ENCODE peak calls at places on chromosome 1, in four cellular contexts. J is H1, Y is HepG2, A is SK-N-SH. F is an unnamed sample.

GRCh38 chr1:27785763-27786162 is 12.7 kb downstream of the STX12 start:
- DNase-seq in A (no peak), J (no peak), Y (no peak), F (no peak)

GRCh38 chr1:175005085-175005783 is 5.5 kb downstream of the CACYBP start:
- DNase-seq in Y (no peak), J (no peak), A (no peak), F (no peak)

GRCh38 chr1:57036896-57037295 is 71.1 kb upstream of the C8B start:
- DNase-seq in Y (no peak), A (no peak), J (no peak), F (no peak)

GRCh38 chr1:184075040-184076029 is 23.8 kb downstream of the TSEN15 start:
- DNase-seq in J (no peak), A (peak), Y (peak), F (no peak)

GRCh38 chr1:43786975-43787374 is 79.6 kb downstream of the ST3GAL3 start:
- DNase-seq in A (peak), Y (peak), J (no peak), F (no peak)

GRCh38 chr1:42940851-42941639 is 17.6 kb downstream of the SLC2A1 start:
- DNase-seq in J (no peak), A (no peak), Y (peak), F (no peak)

GRCh38 chr1:45191418-45191783 is 15.0 kb downstream of the ZSWIM5 start:
- DNase-seq in J (no peak), A (no peak), Y (no peak), F (no peak)

GRCh38 chr1:31849653-31850052 is 33.8 kb upstream of the SPOCD1 start:
- DNase-seq in Y (no peak), A (no peak), J (no peak), F (no peak)

GRCh38 chr1:38433097-38433722 is 386.6 kb upstream of the POU3F1 start:
- DNase-seq in J (no peak), A (no peak), Y (no peak), F (no peak)

GRCh38 chr1:111140680-111140967 is 601 bp downstream of the CEPT1 start:
- DNase-seq in J (no peak), Y (peak), A (no peak), F (no peak)

DNA sequence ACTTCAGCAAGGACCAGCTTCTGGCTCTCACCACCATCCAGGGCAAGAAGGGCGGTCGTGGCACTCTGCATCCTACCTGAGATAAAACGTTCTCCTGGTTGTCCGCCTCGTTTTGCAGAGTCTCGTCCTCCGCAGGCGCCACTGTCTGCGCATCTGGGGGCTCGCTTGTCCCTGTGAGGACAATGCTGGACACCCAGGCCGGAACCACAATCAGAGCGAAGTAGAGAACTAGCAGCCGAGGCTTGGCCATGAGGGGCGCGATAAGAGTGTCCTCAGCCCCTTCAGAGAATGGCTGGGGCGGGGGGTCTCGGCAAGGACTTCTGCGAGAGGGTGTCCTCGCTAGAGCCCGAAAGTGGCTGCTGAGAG is 505 bp downstream of the OLFML2B start:
- DNase-seq in Y (no peak), A (no peak), J (no peak), F (no peak)
- TF ChIP-seq TCF12 in Y (no peak), A (no peak), J (no peak), F (no peak)

DNA sequence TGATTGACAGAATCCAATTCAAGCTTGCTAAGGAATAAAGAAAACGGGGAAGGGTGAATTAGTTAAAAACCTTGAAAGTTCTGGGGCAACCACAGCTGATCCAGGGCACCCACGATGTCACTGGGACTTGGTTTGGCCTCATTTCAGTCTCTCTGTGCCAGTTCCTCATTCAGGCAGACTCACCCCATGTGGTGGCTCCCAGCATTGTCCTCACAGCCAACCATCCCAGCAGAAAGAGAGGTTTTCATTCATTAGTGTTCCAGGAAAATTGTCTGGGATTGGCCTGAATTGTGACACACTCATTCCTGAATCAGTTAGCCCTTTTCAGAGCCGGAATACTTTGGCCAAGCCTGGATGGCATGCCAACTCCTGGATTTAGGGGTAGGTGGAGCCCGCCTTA is 367.7 kb downstream of the PRDM2 start:
- DNase-seq in A (no peak), Y (no peak), J (no peak), F (no peak)
- TF ChIP-seq TCF12 in A (no peak), Y (no peak), J (no peak), F (no peak)

GRCh38 chr1:93670141-93670540 is 11.5 kb downstream of the BCAR3 start:
- DNase-seq in J (no peak), A (no peak), Y (no peak), F (no peak)
- TF ChIP-seq TCF12 in J (no peak), A (peak), Y (no peak), F (no peak)

DNA sequence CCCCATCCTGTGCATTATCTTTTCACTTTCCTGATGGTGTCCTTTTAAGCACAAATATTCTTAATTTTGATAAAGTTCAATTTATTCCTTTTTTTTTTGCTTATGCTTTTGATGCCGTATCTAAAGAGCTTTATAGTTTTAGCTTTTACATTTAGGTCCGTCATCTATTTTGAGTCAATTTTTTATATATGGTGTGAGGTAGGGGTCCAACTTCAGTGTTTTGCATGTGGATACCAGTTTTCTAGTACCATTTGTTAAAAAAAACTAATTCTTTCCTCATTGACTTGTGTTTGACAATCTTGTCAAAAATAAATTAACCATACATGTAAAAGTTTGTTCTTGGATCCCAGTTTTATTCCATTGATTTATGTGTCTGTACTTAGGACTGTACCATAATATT is 4.9 kb downstream of the MTF2 start:
- DNase-seq in Y (no peak), A (no peak), J (no peak), F (no peak)
- TF ChIP-seq TCF12 in Y (no peak), A (no peak), J (no peak), F (no peak)

DNA sequence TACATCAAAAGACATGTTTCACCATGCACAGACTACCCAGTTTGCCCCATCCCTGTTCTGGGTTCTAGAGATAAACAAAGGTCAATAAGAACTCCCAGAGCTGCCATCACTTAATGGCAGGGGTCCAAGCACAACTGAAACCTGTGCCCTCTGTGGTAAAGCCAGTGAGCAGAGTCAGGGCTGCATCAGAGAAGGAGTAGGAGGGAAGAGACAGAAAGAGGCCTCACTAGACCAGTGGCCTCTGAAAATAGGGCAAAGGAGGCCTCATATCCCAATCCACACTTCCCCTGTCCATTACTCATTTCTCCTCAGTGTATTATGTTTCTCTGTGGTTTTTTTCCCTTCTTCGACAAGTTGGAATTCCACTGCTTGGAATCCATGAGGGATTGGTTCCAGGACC is 10.2 kb downstream of the ATP1A2 start:
- DNase-seq in A (no peak), J (no peak), Y (no peak), F (no peak)
- TF ChIP-seq TCF12 in A (no peak), J (no peak), Y (no peak), F (no peak)

DNA sequence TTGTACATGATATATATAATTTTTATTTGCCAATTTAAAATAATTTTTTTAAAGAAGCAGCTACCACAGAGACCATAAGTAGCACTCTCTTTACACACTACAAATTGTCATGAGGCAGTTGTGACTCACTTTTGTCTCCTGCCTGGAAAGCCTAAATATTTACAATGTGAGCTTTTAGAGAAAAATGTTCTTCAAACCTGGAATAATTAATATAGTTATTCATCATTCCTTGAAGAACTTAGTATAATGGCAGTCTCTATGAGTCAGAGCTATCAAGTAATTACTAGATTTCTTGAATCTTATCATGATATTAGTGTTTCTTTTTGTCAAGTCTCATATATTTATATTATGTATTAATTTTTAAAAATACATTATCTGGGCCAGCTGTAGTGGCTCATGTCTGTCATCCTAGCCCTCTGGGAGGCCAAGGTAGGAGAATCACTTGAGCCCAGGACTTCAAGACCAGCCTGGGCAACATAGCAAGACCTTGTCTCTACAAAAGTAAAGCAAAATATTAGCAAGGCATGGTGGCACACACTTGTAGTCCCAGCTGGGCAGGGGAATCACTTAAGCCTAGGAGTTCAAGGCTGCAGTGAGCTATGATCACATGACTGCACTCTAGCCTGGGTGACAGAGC is 189.2 kb downstream of the SMYD3 start:
- DNase-seq in Y (no peak), A (no peak), J (no peak), F (no peak)
- TF ChIP-seq TCF12 in Y (no peak), A (peak), J (no peak), F (no peak)

DNA sequence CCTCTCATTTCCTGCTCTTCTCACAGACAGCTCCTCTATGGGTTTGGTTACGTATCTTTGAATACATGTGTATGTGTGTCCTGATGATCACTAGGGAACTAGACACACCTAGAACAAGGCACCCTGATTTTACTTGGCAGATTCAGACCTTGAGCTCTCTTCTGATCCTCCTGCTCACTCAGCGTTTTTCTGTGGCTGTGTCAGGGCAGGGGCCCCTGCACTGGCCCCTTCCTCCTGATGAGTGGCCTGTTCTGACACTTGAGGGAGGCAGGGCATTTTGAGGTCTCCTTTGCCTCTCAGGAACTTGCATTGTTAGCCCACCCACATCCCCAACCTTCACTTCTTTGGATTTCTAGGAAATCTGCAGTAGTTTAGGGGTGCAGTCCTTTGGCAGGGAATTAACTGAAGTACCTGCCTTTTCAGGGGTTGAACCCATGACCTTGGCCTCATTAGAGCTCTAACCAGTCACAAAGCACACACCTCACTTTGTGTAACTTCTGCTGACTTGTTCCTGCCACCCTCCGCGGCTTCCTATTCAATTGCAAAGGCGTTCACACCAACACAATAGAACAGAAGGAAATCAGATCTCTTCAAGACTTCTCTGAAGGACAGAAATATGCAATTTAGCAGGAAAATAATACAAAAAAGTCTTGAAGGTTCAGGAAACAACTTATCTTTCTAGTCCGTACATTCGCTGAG is 8.8 kb downstream of the SMYD2 start:
- DNase-seq in J (peak), A (no peak), Y (no peak), F (no peak)
- TF ChIP-seq TCF12 in J (peak), A (no peak), Y (no peak), F (no peak)

DNA sequence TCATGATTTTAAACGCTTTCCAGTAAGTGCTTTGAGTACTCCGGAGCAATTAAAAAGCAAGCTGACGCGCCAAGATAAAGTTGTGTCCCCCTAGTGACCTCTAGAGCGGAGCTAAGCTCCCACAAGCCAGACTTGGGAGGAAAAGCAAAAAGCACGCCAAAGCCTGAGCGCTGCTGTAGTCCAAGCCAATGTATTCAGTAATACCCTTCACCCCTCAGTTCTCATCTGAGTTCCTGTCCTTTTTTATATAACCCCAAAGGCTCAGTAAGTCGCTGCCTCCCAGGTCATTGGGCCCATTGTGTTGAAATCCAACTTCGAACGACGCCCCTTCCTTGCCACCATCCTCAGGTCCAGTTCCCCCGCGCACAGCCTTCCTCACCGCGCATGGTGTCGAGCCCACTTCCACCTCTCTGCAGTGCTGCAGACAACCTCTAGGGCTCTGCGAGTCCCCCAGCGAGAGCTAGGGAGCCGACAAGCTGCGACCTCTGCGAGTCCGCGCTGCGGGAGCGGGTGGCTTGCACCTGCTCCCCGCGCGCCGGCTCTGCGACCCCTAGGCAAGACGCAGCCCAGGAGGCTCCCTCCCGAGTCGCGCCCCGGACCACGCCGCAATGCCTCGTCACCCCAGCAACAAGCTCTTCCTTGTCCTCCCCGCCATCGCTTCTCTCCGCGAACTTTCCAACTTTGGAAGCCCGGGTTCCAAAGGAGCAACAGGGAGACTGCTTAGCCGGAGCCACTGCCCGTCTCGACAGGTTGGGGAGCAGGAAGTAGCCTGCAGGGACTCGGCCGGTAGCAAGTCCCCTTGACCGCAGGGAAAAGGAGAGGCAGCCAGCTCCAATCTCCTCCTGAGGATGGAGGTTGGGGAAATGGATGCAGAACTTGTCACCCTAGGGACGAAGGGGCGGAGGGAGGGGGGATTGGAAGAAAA is 3.8 kb upstream of the SLC44A5 start:
- DNase-seq in Y (peak), A (peak), J (peak), F (no peak)
- TF ChIP-seq TCF12 in Y (no peak), A (no peak), J (no peak), F (no peak)